ENCODE peak calls at places on chromosomes 12 and 14, in six cellular contexts. One of them, this sample, is unnamed.

GRCh38 chr14:105061428-105062047 is 3.7 kb downstream of the GPR132 start:
- DNase-seq in A549: no peak
- DNase-seq in sigmoid colon: peak
- DNase-seq in NB4: peak
- DNase-seq in lower lobe of right lung: peak
- DNase-seq in left lung: peak
- DNase-seq in this sample: no peak

GRCh38 chr14:102049258-102050025 is 37.4 kb downstream of the HSP90AA1 start:
- DNase-seq in left lung: peak
- DNase-seq in NB4: no peak
- DNase-seq in sigmoid colon: no peak
- DNase-seq in lower lobe of right lung: no peak
- DNase-seq in A549: no peak
- DNase-seq in this sample: no peak

GRCh38 chr12:127509066-127509778 is 757.7 kb upstream of the TMEM132C start:
- DNase-seq in left lung: no peak
- DNase-seq in NB4: no peak
- DNase-seq in lower lobe of right lung: no peak
- DNase-seq in A549: no peak
- DNase-seq in sigmoid colon: no peak
- DNase-seq in this sample: peak

GRCh38 chr12:89345830-89346740 is 6.2 kb downstream of the DUSP6 start:
- DNase-seq in sigmoid colon: peak
- DNase-seq in lower lobe of right lung: peak
- DNase-seq in left lung: peak
- DNase-seq in NB4: peak
- DNase-seq in A549: no peak
- DNase-seq in this sample: no peak

GRCh38 chr14:78933948-78934524 is 763.9 kb downstream of the NRXN3 start:
- DNase-seq in NB4: peak
- DNase-seq in left lung: no peak
- DNase-seq in A549: peak
- DNase-seq in sigmoid colon: no peak
- DNase-seq in lower lobe of right lung: no peak
- DNase-seq in this sample: no peak

GRCh38 chr12:127613056-127613455 is 653.9 kb upstream of the TMEM132C start:
- DNase-seq in A549: no peak
- DNase-seq in lower lobe of right lung: no peak
- DNase-seq in left lung: no peak
- DNase-seq in NB4: no peak
- DNase-seq in sigmoid colon: no peak
- DNase-seq in this sample: no peak

GRCh38 chr12:7101047-7101693 is 7.8 kb downstream of the C1RL start:
- DNase-seq in NB4: no peak
- DNase-seq in lower lobe of right lung: no peak
- DNase-seq in sigmoid colon: peak
- DNase-seq in left lung: no peak
- DNase-seq in A549: no peak
- DNase-seq in this sample: no peak

GRCh38 chr12:76927170-76927784 is 48.5 kb upstream of the CSRP2 start:
- DNase-seq in A549: peak
- DNase-seq in sigmoid colon: no peak
- DNase-seq in lower lobe of right lung: no peak
- DNase-seq in NB4: peak
- DNase-seq in left lung: no peak
- DNase-seq in this sample: no peak

GRCh38 chr14:102878174-102878969 is 44.1 kb upstream of the AMN start:
- DNase-seq in sigmoid colon: no peak
- DNase-seq in left lung: no peak
- DNase-seq in A549: peak
- DNase-seq in NB4: no peak
- DNase-seq in lower lobe of right lung: no peak
- DNase-seq in this sample: no peak

GRCh38 chr14:46573518-46573917 is 78.1 kb downstream of the RPL10L start:
- DNase-seq in left lung: no peak
- DNase-seq in lower lobe of right lung: no peak
- DNase-seq in A549: no peak
- DNase-seq in NB4: no peak
- DNase-seq in sigmoid colon: no peak
- DNase-seq in this sample: no peak

GRCh38 chr12:113405687-113406086 is 2.0 kb upstream of the SDS start:
- DNase-seq in NB4: no peak
- DNase-seq in lower lobe of right lung: no peak
- DNase-seq in left lung: no peak
- DNase-seq in sigmoid colon: no peak
- DNase-seq in A549: no peak
- DNase-seq in this sample: no peak

GRCh38 chr12:114626-115211 is 48.2 kb downstream of the IQSEC3 start:
- DNase-seq in left lung: no peak
- DNase-seq in A549: no peak
- DNase-seq in sigmoid colon: no peak
- DNase-seq in NB4: no peak
- DNase-seq in lower lobe of right lung: no peak
- DNase-seq in this sample: no peak

GRCh38 chr14:38238881-38239280 is 17.0 kb downstream of the CLEC14A start:
- DNase-seq in left lung: no peak
- DNase-seq in A549: no peak
- DNase-seq in sigmoid colon: no peak
- DNase-seq in NB4: no peak
- DNase-seq in lower lobe of right lung: no peak
- DNase-seq in this sample: no peak

GRCh38 chr12:7282844-7283243 is 21.0 kb upstream of the ACSM4 start:
- DNase-seq in sigmoid colon: no peak
- DNase-seq in A549: no peak
- DNase-seq in left lung: no peak
- DNase-seq in NB4: no peak
- DNase-seq in lower lobe of right lung: no peak
- DNase-seq in this sample: no peak

GRCh38 chr12:230925-231671 is 17.1 kb upstream of the SLC6A12 start:
- DNase-seq in lower lobe of right lung: no peak
- DNase-seq in left lung: no peak
- DNase-seq in sigmoid colon: no peak
- DNase-seq in NB4: no peak
- DNase-seq in A549: no peak
- DNase-seq in this sample: no peak

GRCh38 chr12:115451785-115452736 is 768.1 kb upstream of the TBX3 start:
- DNase-seq in A549: no peak
- DNase-seq in NB4: no peak
- DNase-seq in lower lobe of right lung: peak
- DNase-seq in sigmoid colon: no peak
- DNase-seq in left lung: no peak
- DNase-seq in this sample: no peak

GRCh38 chr14:103380719-103381377 is 4.4 kb upstream of the MARK3 start:
- DNase-seq in lower lobe of right lung: no peak
- DNase-seq in NB4: peak
- DNase-seq in left lung: no peak
- DNase-seq in A549: no peak
- DNase-seq in sigmoid colon: no peak
- DNase-seq in this sample: no peak

GRCh38 chr12:106919910-106920544 is 35.7 kb upstream of the TMEM263 start:
- DNase-seq in sigmoid colon: no peak
- DNase-seq in A549: peak
- DNase-seq in left lung: no peak
- DNase-seq in lower lobe of right lung: no peak
- DNase-seq in NB4: peak
- DNase-seq in this sample: peak

GRCh38 chr12:31773223-31773750 is 44.5 kb upstream of the AMN1 start:
- DNase-seq in left lung: no peak
- DNase-seq in lower lobe of right lung: no peak
- DNase-seq in NB4: no peak
- DNase-seq in A549: peak
- DNase-seq in sigmoid colon: no peak
- DNase-seq in this sample: no peak

GRCh38 chr12:168763-169525 is 45.0 kb downstream of the SLC6A12 start:
- DNase-seq in NB4: peak
- DNase-seq in A549: no peak
- DNase-seq in sigmoid colon: no peak
- DNase-seq in lower lobe of right lung: no peak
- DNase-seq in left lung: peak
- DNase-seq in this sample: no peak

GRCh38 chr14:70887207-70888150 is 19.8 kb upstream of the PCNX1 start:
- DNase-seq in left lung: no peak
- DNase-seq in sigmoid colon: no peak
- DNase-seq in NB4: peak
- DNase-seq in A549: no peak
- DNase-seq in lower lobe of right lung: no peak
- DNase-seq in this sample: peak

GRCh38 chr12:69655616-69656336 is 43.3 kb downstream of the BEST3 start:
- DNase-seq in NB4: no peak
- DNase-seq in sigmoid colon: no peak
- DNase-seq in A549: peak
- DNase-seq in lower lobe of right lung: no peak
- DNase-seq in left lung: no peak
- DNase-seq in this sample: peak

GRCh38 chr12:89092297-89092696 is 260.0 kb downstream of the DUSP6 start:
- DNase-seq in sigmoid colon: no peak
- DNase-seq in NB4: no peak
- DNase-seq in lower lobe of right lung: no peak
- DNase-seq in A549: no peak
- DNase-seq in left lung: no peak
- DNase-seq in this sample: no peak

GRCh38 chr12:111368291-111368683 is 608 bp downstream of the PHETA1 start:
- DNase-seq in left lung: peak
- DNase-seq in sigmoid colon: no peak
- DNase-seq in NB4: no peak
- DNase-seq in lower lobe of right lung: no peak
- DNase-seq in A549: no peak
- DNase-seq in this sample: no peak

GRCh38 chr12:109827566-109828550 is 5.3 kb downstream of the TRPV4 start:
- DNase-seq in lower lobe of right lung: peak
- DNase-seq in NB4: peak
- DNase-seq in A549: no peak
- DNase-seq in left lung: peak
- DNase-seq in sigmoid colon: peak
- DNase-seq in this sample: no peak

GRCh38 chr12:10243803-10244520 is 31.3 kb downstream of the GABARAPL1 start:
- DNase-seq in left lung: no peak
- DNase-seq in A549: no peak
- DNase-seq in NB4: peak
- DNase-seq in lower lobe of right lung: no peak
- DNase-seq in sigmoid colon: no peak
- DNase-seq in this sample: no peak

GRCh38 chr12:66083766-66084165 is 46.8 kb downstream of the LLPH start:
- DNase-seq in sigmoid colon: no peak
- DNase-seq in A549: no peak
- DNase-seq in left lung: no peak
- DNase-seq in NB4: no peak
- DNase-seq in lower lobe of right lung: no peak
- DNase-seq in this sample: no peak

GRCh38 chr14:22976620-22977433 is 5.5 kb downstream of the AJUBA start:
- DNase-seq in NB4: no peak
- DNase-seq in lower lobe of right lung: no peak
- DNase-seq in A549: peak
- DNase-seq in sigmoid colon: no peak
- DNase-seq in left lung: no peak
- DNase-seq in this sample: no peak

GRCh38 chr14:97379091-97379531 is 581.9 kb downstream of the VRK1 start:
- DNase-seq in A549: no peak
- DNase-seq in lower lobe of right lung: no peak
- DNase-seq in left lung: no peak
- DNase-seq in NB4: peak
- DNase-seq in sigmoid colon: no peak
- DNase-seq in this sample: no peak

GRCh38 chr14:101077511-101078074 is 174.1 kb upstream of the RTL1 start:
- DNase-seq in lower lobe of right lung: no peak
- DNase-seq in sigmoid colon: peak
- DNase-seq in left lung: peak
- DNase-seq in NB4: peak
- DNase-seq in A549: no peak
- DNase-seq in this sample: no peak

GRCh38 chr14:21749306-21749868 is 75.8 kb upstream of the OR4E1 start:
- DNase-seq in left lung: no peak
- DNase-seq in A549: no peak
- DNase-seq in lower lobe of right lung: no peak
- DNase-seq in NB4: no peak
- DNase-seq in sigmoid colon: no peak
- DNase-seq in this sample: no peak

GRCh38 chr14:100070310-100070709 is 5.1 kb downstream of the EVL start:
- DNase-seq in NB4: no peak
- DNase-seq in left lung: no peak
- DNase-seq in sigmoid colon: no peak
- DNase-seq in A549: no peak
- DNase-seq in lower lobe of right lung: no peak
- DNase-seq in this sample: no peak

GRCh38 chr14:100067481-100067880 is 2.3 kb downstream of the EVL start:
- DNase-seq in NB4: peak
- DNase-seq in sigmoid colon: no peak
- DNase-seq in left lung: no peak
- DNase-seq in lower lobe of right lung: no peak
- DNase-seq in A549: no peak
- DNase-seq in this sample: no peak

GRCh38 chr14:100067971-100068959 is 3.0 kb downstream of the EVL start:
- DNase-seq in A549: no peak
- DNase-seq in NB4: peak
- DNase-seq in lower lobe of right lung: peak
- DNase-seq in sigmoid colon: no peak
- DNase-seq in left lung: no peak
- DNase-seq in this sample: no peak

GRCh38 chr14:100071545-100071944 is 6.3 kb downstream of the EVL start:
- DNase-seq in NB4: no peak
- DNase-seq in lower lobe of right lung: no peak
- DNase-seq in sigmoid colon: no peak
- DNase-seq in A549: no peak
- DNase-seq in left lung: no peak
- DNase-seq in this sample: no peak

GRCh38 chr14:100069161-100069800 is 4.1 kb downstream of the EVL start:
- DNase-seq in sigmoid colon: no peak
- DNase-seq in A549: no peak
- DNase-seq in NB4: no peak
- DNase-seq in left lung: no peak
- DNase-seq in lower lobe of right lung: no peak
- DNase-seq in this sample: no peak
- H3K4me3 ChIP-seq in sigmoid colon: no peak
- H3K4me3 ChIP-seq in A549: no peak
- H3K4me3 ChIP-seq in NB4: peak
- H3K4me3 ChIP-seq in left lung: no peak
- H3K4me3 ChIP-seq in lower lobe of right lung: peak
- H3K4me3 ChIP-seq in this sample: no peak

GRCh38 chr12:94187351-94187750 is 39.0 kb downstream of the PLXNC1 start:
- DNase-seq in sigmoid colon: no peak
- DNase-seq in lower lobe of right lung: no peak
- DNase-seq in left lung: no peak
- DNase-seq in A549: no peak
- DNase-seq in NB4: no peak
- DNase-seq in this sample: no peak
- H3K4me3 ChIP-seq in sigmoid colon: no peak
- H3K4me3 ChIP-seq in lower lobe of right lung: no peak
- H3K4me3 ChIP-seq in left lung: no peak
- H3K4me3 ChIP-seq in A549: no peak
- H3K4me3 ChIP-seq in NB4: no peak
- H3K4me3 ChIP-seq in this sample: peak

GRCh38 chr12:108305520-108305919 is 33.6 kb downstream of the CMKLR1 start:
- DNase-seq in left lung: peak
- DNase-seq in sigmoid colon: peak
- DNase-seq in lower lobe of right lung: peak
- DNase-seq in NB4: peak
- DNase-seq in A549: no peak
- DNase-seq in this sample: peak
- H3K4me3 ChIP-seq in left lung: no peak
- H3K4me3 ChIP-seq in sigmoid colon: no peak
- H3K4me3 ChIP-seq in lower lobe of right lung: peak
- H3K4me3 ChIP-seq in NB4: no peak
- H3K4me3 ChIP-seq in A549: no peak
- H3K4me3 ChIP-seq in this sample: no peak

GRCh38 chr14:61713724-61714437 is 18.6 kb downstream of the HIF1A start:
- DNase-seq in left lung: no peak
- DNase-seq in sigmoid colon: no peak
- DNase-seq in NB4: no peak
- DNase-seq in A549: no peak
- DNase-seq in lower lobe of right lung: no peak
- DNase-seq in this sample: no peak
- H3K4me3 ChIP-seq in left lung: no peak
- H3K4me3 ChIP-seq in sigmoid colon: no peak
- H3K4me3 ChIP-seq in NB4: no peak
- H3K4me3 ChIP-seq in A549: no peak
- H3K4me3 ChIP-seq in lower lobe of right lung: no peak
- H3K4me3 ChIP-seq in this sample: no peak